ENCODE peak calls at places on chromosome 6, in four cellular contexts. S is cardiac fibroblast, N is WTC11, J is kidney epithelial cell. D is an unnamed sample.
A peak's percentile ranks its signal among the peaks of the same experiment; 100 is the strongest.

GRCh38 chr6:117404548-117404947 is 21.2 kb downstream of the ROS1 start:
- DNase-seq in S (peak; percentile 33), N (no peak), J (no peak), D (peak; percentile 26)

GRCh38 chr6:6875818-6876470 is 231.8 kb upstream of the RREB1 start:
- DNase-seq in S (peak; percentile 76), N (no peak), J (peak; percentile 69), D (peak; percentile 7)

GRCh38 chr6:119195848-119196247 is 117.4 kb upstream of the FAM184A start:
- DNase-seq in S (no peak), N (no peak), J (no peak), D (no peak)

GRCh38 chr6:118678866-118679265 is 27.5 kb upstream of the CEP85L start:
- DNase-seq in S (peak; percentile 42), N (no peak), J (no peak), D (no peak)

GRCh38 chr6:37994238-37994637 is 174.7 kb downstream of the ZFAND3 start:
- DNase-seq in S (peak; percentile 62), N (no peak), J (no peak), D (no peak)

GRCh38 chr6:170208651-170209353 is 82.1 kb downstream of the DLL1 start:
- DNase-seq in S (no peak), N (no peak), J (no peak), D (no peak)

GRCh38 chr6:45000833-45001232 is 327.3 kb upstream of the RUNX2 start:
- DNase-seq in S (no peak), N (no peak), J (no peak), D (no peak)

GRCh38 chr6:137625808-137626207 is 131.6 kb upstream of the OLIG3 start:
- DNase-seq in S (no peak), N (no peak), J (no peak), D (no peak)

GRCh38 chr6:142901616-142902015 is 43.4 kb downstream of the HIVEP2 start:
- DNase-seq in S (no peak), N (no peak), J (no peak), D (no peak)

GRCh38 chr6:82237013-82237412 is 10.5 kb downstream of the IBTK start:
- DNase-seq in S (peak; percentile 22), N (no peak), J (no peak), D (no peak)

GRCh38 chr6:119312875-119313338 is 36.7 kb downstream of the MAN1A1 start:
- DNase-seq in S (no peak), N (no peak), J (no peak), D (no peak)

GRCh38 chr6:163728442-163729126 is 314.1 kb downstream of the QKI start:
- DNase-seq in S (no peak), N (no peak), J (no peak), D (no peak)

GRCh38 chr6:169556238-169556637 is 145.6 kb downstream of the WDR27 start:
- DNase-seq in S (no peak), N (no peak), J (no peak), D (no peak)

GRCh38 chr6:158488065-158488464 is 71.8 kb upstream of the TMEM181 start:
- DNase-seq in S (peak; percentile 96), N (no peak), J (peak; percentile 98), D (no peak)

GRCh38 chr6:110524305-110524704 is 47.9 kb upstream of the SLC22A16 start:
- DNase-seq in S (no peak), N (no peak), J (no peak), D (no peak)

GRCh38 chr6:19705606-19706005 is 131.6 kb upstream of the ID4 start:
- DNase-seq in S (peak; percentile 17), N (no peak), J (no peak), D (no peak)

GRCh38 chr6:155388546-155388945 is 67.1 kb downstream of the NOX3 start:
- DNase-seq in S (peak; percentile 49), N (no peak), J (peak; percentile 42), D (no peak)

GRCh38 chr6:47420394-47421371 is 56.9 kb upstream of the CD2AP start:
- DNase-seq in S (peak; percentile 17), N (no peak), J (peak; percentile 49), D (peak; percentile 58)

GRCh38 chr6:135183532-135184440 is 2.7 kb downstream of the MYB start:
- DNase-seq in S (peak; percentile 64), N (peak; percentile 79), J (no peak), D (peak; percentile 60)

GRCh38 chr6:133227344-133227743 is 13.8 kb upstream of the EYA4 start:
- DNase-seq in S (no peak), N (no peak), J (no peak), D (no peak)

GRCh38 chr6:119915971-119916370 is 566.4 kb upstream of the MAN1A1 start:
- DNase-seq in S (no peak), N (no peak), J (no peak), D (no peak)

GRCh38 chr6:34237316-34237721 is 646 bp downstream of the HMGA1 start:
- DNase-seq in S (no peak), N (no peak), J (no peak), D (no peak)

GRCh38 chr6:157712585-157713295 is 110.3 kb upstream of the SNX9 start:
- DNase-seq in S (no peak), N (no peak), J (no peak), D (no peak)

GRCh38 chr6:157681041-157681650 is 141.9 kb upstream of the SNX9 start:
- DNase-seq in S (no peak), N (no peak), J (no peak), D (no peak)

GRCh38 chr6:111918825-111919224 is 45.6 kb upstream of the FYN start:
- DNase-seq in S (peak; percentile 85), N (no peak), J (peak; percentile 7), D (no peak)

GRCh38 chr6:47680056-47680455 is 18.3 kb upstream of the ADGRF4 start:
- DNase-seq in S (no peak), N (no peak), J (no peak), D (no peak)

GRCh38 chr6:170057034-170057734 is 233.7 kb downstream of the DLL1 start:
- DNase-seq in S (no peak), N (no peak), J (no peak), D (no peak)

GRCh38 chr6:7138921-7139358 is 31.2 kb downstream of the RREB1 start:
- DNase-seq in S (no peak), N (peak; percentile 36), J (no peak), D (peak; percentile 75)

GRCh38 chr6:83221302-83221701 is 28.1 kb downstream of the RWDD2A start:
- DNase-seq in S (no peak), N (no peak), J (no peak), D (no peak)

GRCh38 chr6:88059221-88059620 is 11.6 kb downstream of the SPACA1 start:
- DNase-seq in S (no peak), N (no peak), J (no peak), D (no peak)

DNA sequence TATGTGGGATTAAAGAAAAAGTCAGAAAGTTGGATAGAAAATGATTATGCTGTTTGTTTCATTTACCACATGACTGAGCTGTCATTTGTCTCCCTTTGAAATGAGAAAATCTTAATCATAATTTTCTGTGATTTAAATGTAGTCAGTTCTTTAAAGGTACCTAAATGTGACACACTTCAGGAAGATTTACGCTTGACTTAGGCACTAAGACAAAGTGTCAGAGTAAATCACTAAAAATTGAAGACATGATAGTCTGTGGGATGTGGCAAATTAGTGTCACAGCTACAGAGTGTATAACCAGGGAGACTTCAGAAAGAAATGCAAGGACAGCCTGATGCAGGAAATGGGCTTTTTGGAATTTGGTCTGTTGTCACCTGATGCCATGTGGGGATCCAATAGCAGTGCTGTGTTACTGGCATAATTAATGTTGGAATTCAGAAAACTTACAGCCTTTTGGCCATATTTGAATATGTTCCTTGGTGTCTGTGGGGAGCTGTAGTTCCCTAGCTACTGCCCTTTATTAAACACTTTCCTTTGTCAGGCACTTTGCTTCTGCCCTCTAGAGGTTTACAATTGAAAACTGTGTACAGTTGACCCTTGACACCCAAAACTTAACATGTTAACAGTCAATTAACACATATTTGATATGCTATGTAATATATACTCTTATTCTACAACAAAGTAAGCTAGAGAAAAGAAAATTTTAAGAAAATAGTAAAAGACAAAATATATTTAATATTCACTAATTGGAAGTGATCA is 493.8 kb downstream of the UTRN start:
- DNase-seq in S (no peak), N (no peak), J (no peak), D (no peak)
- TF ChIP-seq CTCF in S (no peak), N (no peak), J (no peak), D (no peak)

GRCh38 chr6:89299451-89299850 is 15.6 kb downstream of the GABRR2 start:
- DNase-seq in S (peak; percentile 36), N (no peak), J (no peak), D (peak; percentile 32)
- TF ChIP-seq CTCF in S (peak; percentile 36), N (peak; percentile 41), J (peak; percentile 39), D (no peak)

DNA sequence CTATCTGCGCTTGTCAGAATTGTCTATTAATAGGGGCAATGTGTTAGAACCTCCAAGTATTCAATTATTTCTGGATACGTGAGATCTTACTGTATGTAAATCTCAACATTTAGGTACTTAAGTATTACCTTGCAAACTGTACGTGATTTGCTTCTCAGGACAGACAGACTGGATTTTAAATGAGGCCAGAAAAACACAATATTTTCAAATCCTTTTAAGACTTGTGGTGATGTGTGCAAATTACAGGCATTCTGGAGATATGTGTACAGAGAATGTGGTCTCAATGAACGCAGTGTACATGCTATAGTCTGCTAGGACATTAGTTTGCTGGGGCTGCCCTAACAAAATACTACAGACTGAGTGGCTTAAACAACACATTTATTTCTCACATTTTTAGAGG is 16.9 kb downstream of the CCR6 start:
- DNase-seq in S (no peak), N (no peak), J (no peak), D (no peak)
- TF ChIP-seq CTCF in S (no peak), N (no peak), J (no peak), D (no peak)

GRCh38 chr6:1405221-1405620 is 15.8 kb downstream of the FOXF2 start:
- DNase-seq in S (no peak), N (no peak), J (no peak), D (no peak)

GRCh38 chr6:1404066-1404712 is 14.8 kb downstream of the FOXF2 start:
- DNase-seq in S (peak; percentile 25), N (no peak), J (no peak), D (no peak)

GRCh38 chr6:1404713-1405098 is 15.3 kb downstream of the FOXF2 start:
- DNase-seq in S (no peak), N (no peak), J (no peak), D (no peak)

GRCh38 chr6:1407499-1407990 is 18.2 kb downstream of the FOXF2 start:
- DNase-seq in S (no peak), N (no peak), J (no peak), D (no peak)

DNA sequence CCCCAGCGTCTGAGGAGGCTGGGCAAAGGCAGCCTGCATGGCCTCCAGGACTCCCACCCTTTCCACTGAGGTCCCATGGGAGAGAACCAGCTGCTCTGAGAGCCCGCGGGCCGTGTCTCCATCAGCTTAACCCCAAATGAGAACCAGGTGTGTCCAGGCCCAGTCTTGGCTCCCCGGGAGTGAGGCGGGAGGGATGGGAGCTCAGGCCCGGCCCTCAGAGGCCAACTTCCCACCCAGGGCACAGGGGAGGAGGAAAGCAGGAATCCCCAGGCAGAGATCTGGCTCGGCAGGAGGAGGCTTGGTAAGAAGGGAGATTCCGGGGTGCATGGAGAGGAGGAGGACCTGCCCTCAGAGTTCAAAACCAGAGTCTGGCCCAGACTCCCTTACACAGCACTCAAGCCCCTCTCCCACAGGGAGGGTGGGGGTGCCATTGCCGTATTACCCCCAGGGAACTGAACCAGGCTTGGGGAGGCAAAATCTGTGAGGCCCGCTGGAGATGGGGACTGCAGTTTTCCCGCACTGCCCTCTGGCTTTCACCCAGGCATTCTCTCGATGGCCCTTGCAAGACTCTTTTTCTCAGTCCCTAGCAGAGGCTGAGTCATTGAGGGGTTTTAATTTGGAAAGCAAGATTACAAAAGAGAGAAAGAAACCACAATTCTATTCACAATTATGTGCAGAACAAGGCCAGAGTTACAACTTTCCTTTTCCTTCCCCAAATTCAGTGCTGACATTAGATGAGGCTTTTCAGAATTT is 17.1 kb downstream of the FOXF2 start:
- DNase-seq in S (no peak), N (no peak), J (no peak), D (no peak)
- TF ChIP-seq CTCF in S (no peak), N (no peak), J (no peak), D (no peak)

GRCh38 chr6:146890644-146891434 is 292.1 kb downstream of the ADGB start:
- DNase-seq in S (peak; percentile 23), N (no peak), J (no peak), D (no peak)
- TF ChIP-seq CTCF in S (no peak), N (no peak), J (peak; percentile 21), D (no peak)

D was measured in Calu3.